ENCODE peak calls at places on chromosome 22, in six cellular contexts. One of them, this sample, is unnamed.

GRCh38 chr22:19626042-19626560 is 88.2 kb upstream of the SEPTIN5 start:
- DNase-seq in spleen: no peak
- DNase-seq in HL-60: no peak
- DNase-seq in DMS153: no peak
- DNase-seq in NB4: no peak
- DNase-seq in RPMI7951: no peak
- DNase-seq in this sample: no peak

GRCh38 chr22:35850831-35851230 is 133.2 kb downstream of the APOL5 start:
- DNase-seq in HL-60: no peak
- DNase-seq in NB4: no peak
- DNase-seq in RPMI7951: no peak
- DNase-seq in spleen: no peak
- DNase-seq in DMS153: no peak
- DNase-seq in this sample: no peak

GRCh38 chr22:48099671-48100070 is 1337.2 kb downstream of the TBC1D22A start:
- DNase-seq in RPMI7951: no peak
- DNase-seq in HL-60: no peak
- DNase-seq in NB4: no peak
- DNase-seq in spleen: no peak
- DNase-seq in DMS153: no peak
- DNase-seq in this sample: no peak

GRCh38 chr22:19844423-19845368 is 10.0 kb downstream of the GNB1L start:
- DNase-seq in RPMI7951: peak
- DNase-seq in spleen: peak
- DNase-seq in NB4: peak
- DNase-seq in DMS153: no peak
- DNase-seq in HL-60: peak
- DNase-seq in this sample: no peak

GRCh38 chr22:44091021-44091721 is 67.1 kb downstream of the PARVB start:
- DNase-seq in HL-60: peak
- DNase-seq in DMS153: no peak
- DNase-seq in NB4: peak
- DNase-seq in RPMI7951: peak
- DNase-seq in spleen: no peak
- DNase-seq in this sample: no peak

GRCh38 chr22:27430799-27431480 is 370.6 kb downstream of the MN1 start:
- DNase-seq in spleen: no peak
- DNase-seq in RPMI7951: no peak
- DNase-seq in NB4: no peak
- DNase-seq in DMS153: no peak
- DNase-seq in HL-60: no peak
- DNase-seq in this sample: no peak

GRCh38 chr22:35959121-35959800 is 69.4 kb downstream of the RBFOX2 start:
- DNase-seq in NB4: no peak
- DNase-seq in spleen: no peak
- DNase-seq in HL-60: no peak
- DNase-seq in RPMI7951: no peak
- DNase-seq in DMS153: peak
- DNase-seq in this sample: no peak

GRCh38 chr22:41491379-41492100 is 22.6 kb downstream of the ACO2 start:
- DNase-seq in spleen: no peak
- DNase-seq in RPMI7951: no peak
- DNase-seq in NB4: no peak
- DNase-seq in HL-60: peak
- DNase-seq in DMS153: no peak
- DNase-seq in this sample: no peak

GRCh38 chr22:23158516-23159286 is 13.4 kb downstream of the RAB36 start:
- DNase-seq in DMS153: no peak
- DNase-seq in spleen: peak
- DNase-seq in HL-60: no peak
- DNase-seq in RPMI7951: no peak
- DNase-seq in NB4: no peak
- DNase-seq in this sample: no peak

GRCh38 chr22:41048791-41049717 is 43.3 kb upstream of the EP300 start:
- DNase-seq in DMS153: peak
- DNase-seq in HL-60: no peak
- DNase-seq in RPMI7951: peak
- DNase-seq in NB4: no peak
- DNase-seq in spleen: peak
- DNase-seq in this sample: peak

GRCh38 chr22:29469755-29470154 is 10.3 kb upstream of the NEFH start:
- DNase-seq in spleen: no peak
- DNase-seq in NB4: no peak
- DNase-seq in DMS153: no peak
- DNase-seq in HL-60: no peak
- DNase-seq in RPMI7951: no peak
- DNase-seq in this sample: no peak

GRCh38 chr22:42296381-42296853 is 26.0 kb upstream of the TCF20 start:
- DNase-seq in spleen: no peak
- DNase-seq in HL-60: no peak
- DNase-seq in RPMI7951: no peak
- DNase-seq in NB4: no peak
- DNase-seq in DMS153: peak
- DNase-seq in this sample: no peak

This sample was measured in OCI-M1.